ENCODE peak calls at places on chromosomes 11 and 22, in ten cellular contexts. R, N, W, V, O, K, D, J, G and E are unnamed samples. For H3K4me1, the result is how much of the 10 kb centered on the place peaks cover.

GRCh38 chr11:27838674-27839073 is 138.4 kb upstream of the BDNF start:
- DNase-seq in K (no peak), O (no peak), R (no peak), W (no peak), N (no peak), J (no peak), D (no peak), G (no peak), V (no peak), E (no peak)

GRCh38 chr11:131906963-131907362 is 536.5 kb downstream of the NTM start:
- DNase-seq in W (no peak), V (no peak), N (no peak), K (no peak), O (no peak), D (no peak), J (no peak), R (no peak), G (no peak), E (no peak)

GRCh38 chr11:78655561-78655960 is 80.9 kb upstream of the NARS2 start:
- DNase-seq in D (no peak), V (no peak), N (no peak), K (no peak), W (no peak), J (no peak), R (peak), G (no peak), O (no peak), E (no peak)

GRCh38 chr11:93020248-93021088 is 51.0 kb downstream of the MTNR1B start:
- DNase-seq in O (no peak), D (no peak), N (no peak), G (no peak), K (no peak), J (peak), V (no peak), W (no peak), R (no peak), E (no peak)

GRCh38 chr22:36197065-36197440 is 4.6 kb downstream of the APOL4 start:
- DNase-seq in V (peak), O (no peak), G (peak), W (no peak), K (peak), J (peak), N (no peak), D (no peak), R (no peak), E (no peak)

GRCh38 chr11:18844753-18845367 is 53.3 kb upstream of the PTPN5 start:
- DNase-seq in V (no peak), O (no peak), N (no peak), K (no peak), J (peak), D (no peak), G (peak), W (no peak), R (no peak), E (no peak)

GRCh38 chr11:44775366-44776356 is 48.9 kb downstream of the TSPAN18 start:
- DNase-seq in G (peak), J (peak), D (peak), K (peak), N (peak), R (no peak), W (peak), V (peak), O (peak), E (peak)

GRCh38 chr11:71787014-71787823 is 45.8 kb upstream of the DEFB108B start:
- DNase-seq in W (peak), K (peak), O (peak), J (peak), G (peak), N (peak), V (peak), D (peak), R (peak), E (peak)

GRCh38 chr11:43989162-43989961 is 46.9 kb downstream of the C11orf96 start:
- DNase-seq in K (peak), N (peak), J (peak), W (peak), O (no peak), V (peak), R (no peak), G (peak), D (no peak), E (peak)

GRCh38 chr11:36092314-36093030 is 148.6 kb downstream of the LDLRAD3 start:
- DNase-seq in J (no peak), G (peak), R (no peak), N (no peak), K (no peak), D (no peak), V (no peak), W (no peak), O (no peak), E (no peak)

GRCh38 chr22:35111244-35111643 is 45.3 kb downstream of the ISX start:
- DNase-seq in W (no peak), V (no peak), K (no peak), J (no peak), R (no peak), G (no peak), O (no peak), N (no peak), D (no peak), E (no peak)

GRCh38 chr22:45779351-45779750 is 107.7 kb downstream of the ATXN10 start:
- DNase-seq in K (no peak), O (no peak), J (no peak), G (no peak), R (no peak), W (no peak), D (no peak), V (no peak), N (no peak), E (no peak)

GRCh38 chr11:114279778-114280532 is 16.2 kb upstream of the NNMT start:
- DNase-seq in W (no peak), J (no peak), O (no peak), K (no peak), V (no peak), R (no peak), G (no peak), N (no peak), D (peak), E (peak)

GRCh38 chr22:50436841-50437341 is 37.9 kb downstream of the SBF1 start:
- DNase-seq in N (no peak), R (peak), D (no peak), K (no peak), V (no peak), O (no peak), J (no peak), G (peak), W (no peak), E (no peak)

GRCh38 chr22:29587938-29588699 is 7.2 kb upstream of the NIPSNAP1 start:
- DNase-seq in D (no peak), J (peak), K (no peak), V (no peak), N (no peak), O (no peak), R (no peak), W (no peak), G (no peak), E (no peak)

GRCh38 chr11:108915666-108916065 is 250.8 kb downstream of the DDX10 start:
- DNase-seq in J (no peak), D (no peak), R (no peak), O (no peak), K (no peak), G (no peak), V (no peak), N (no peak), W (no peak), E (no peak)

GRCh38 chr11:2888266-2888968 is 2.8 kb upstream of the CDKN1C start:
- DNase-seq in O (peak), G (peak), V (peak), J (peak), W (peak), K (peak), D (peak), R (peak), N (peak), E (peak)

GRCh38 chr11:2587132-2587930 is 112.5 kb downstream of the KCNQ1OT1 start:
- DNase-seq in V (peak), O (peak), N (peak), W (peak), G (no peak), D (peak), K (no peak), J (peak), R (peak), E (peak)

GRCh38 chr11:76666408-76666807 is 4.1 kb downstream of the LRRC32 start:
- DNase-seq in J (peak), G (peak), V (peak), K (peak), W (peak), N (no peak), O (no peak), R (peak), D (no peak), E (peak)

GRCh38 chr22:47474464-47474863 is 712.0 kb downstream of the TBC1D22A start:
- DNase-seq in G (no peak), O (no peak), J (no peak), K (no peak), V (no peak), R (no peak), D (no peak), W (no peak), N (no peak), E (no peak)

GRCh38 chr22:39431216-39431801 is 25.5 kb upstream of the MGAT3 start:
- DNase-seq in G (no peak), V (no peak), N (no peak), R (no peak), J (no peak), W (peak), D (no peak), K (no peak), O (no peak), E (no peak)

GRCh38 chr11:84290647-84291046 is 1004.5 kb upstream of the CCDC90B start:
- DNase-seq in V (no peak), R (no peak), O (no peak), J (no peak), N (no peak), K (no peak), W (no peak), D (no peak), G (no peak), E (no peak)

GRCh38 chr11:97908354-97908753 is 1112.4 kb upstream of the CNTN5 start:
- DNase-seq in V (no peak), K (no peak), R (no peak), W (no peak), J (no peak), N (no peak), O (no peak), D (no peak), G (no peak), E (no peak)

GRCh38 chr11:827146-827860 is 416 bp upstream of the CRACR2B start:
- DNase-seq in N (peak), V (no peak), W (peak), R (no peak), G (peak), O (no peak), J (no peak), K (no peak), D (peak), E (no peak)

GRCh38 chr22:49334976-49335375 is 492.7 kb downstream of the BRD1 start:
- DNase-seq in K (no peak), N (no peak), O (no peak), V (no peak), W (no peak), D (peak), J (no peak), R (peak), G (no peak), E (no peak)

GRCh38 chr11:95150977-95151684 is 61.5 kb downstream of the ENDOD1 start:
- DNase-seq in W (peak), K (peak), R (peak), G (peak), D (peak), N (peak), J (peak), V (peak), O (peak), E (peak)

GRCh38 chr22:39184586-39185577 is 32.4 kb upstream of the CBX7 start:
- DNase-seq in J (peak), G (no peak), V (no peak), W (peak), O (no peak), N (no peak), D (no peak), K (no peak), R (peak), E (no peak)

GRCh38 chr22:36027579-36027959 is 1.1 kb downstream of the RBFOX2 start:
- DNase-seq in G (no peak), N (no peak), R (no peak), O (no peak), J (no peak), W (no peak), V (no peak), D (no peak), K (peak), E (no peak)

DNA sequence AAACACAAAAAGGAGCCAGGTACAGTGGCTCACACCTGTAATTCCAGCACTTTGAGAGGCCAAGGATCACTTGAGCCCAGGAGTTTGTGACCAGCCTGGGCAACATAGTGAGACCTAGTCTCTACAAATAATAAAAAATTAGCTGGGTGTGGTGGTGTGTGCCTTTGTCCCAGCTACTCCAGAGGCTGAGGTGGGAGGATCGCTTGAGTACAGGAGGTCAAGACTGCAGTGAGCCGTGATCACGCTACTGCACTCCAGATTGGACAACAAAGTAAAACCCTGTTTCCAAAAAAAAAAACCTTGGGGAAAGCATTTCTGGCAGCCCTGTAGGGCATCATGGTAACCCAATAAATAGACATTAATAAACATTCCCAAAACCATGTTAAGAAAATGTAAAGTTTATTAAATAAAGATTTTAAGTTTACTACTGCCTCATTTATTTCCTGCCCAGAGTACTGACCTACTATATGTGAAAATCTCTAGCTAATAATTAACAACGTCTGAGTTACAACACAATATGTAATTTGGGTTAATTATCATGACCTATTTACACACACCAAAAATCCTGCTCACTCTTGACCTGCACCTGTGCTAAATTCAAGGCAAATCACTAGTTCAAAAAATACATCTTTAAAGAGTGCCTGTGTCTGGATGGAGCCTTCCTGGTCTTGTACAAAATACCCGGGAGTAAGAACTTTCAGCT is 8.4 kb downstream of the EEF1G start:
- DNase-seq in J (no peak), V (no peak), R (no peak), O (no peak), N (no peak), G (no peak), K (no peak), W (peak), D (no peak), E (no peak)
- H3K4me1 ChIP-seq in J (under half), V (under half), R (under half), O (under half), N (under half), G (under half), K (under half), W (under half), D (under half), E (under half)

DNA sequence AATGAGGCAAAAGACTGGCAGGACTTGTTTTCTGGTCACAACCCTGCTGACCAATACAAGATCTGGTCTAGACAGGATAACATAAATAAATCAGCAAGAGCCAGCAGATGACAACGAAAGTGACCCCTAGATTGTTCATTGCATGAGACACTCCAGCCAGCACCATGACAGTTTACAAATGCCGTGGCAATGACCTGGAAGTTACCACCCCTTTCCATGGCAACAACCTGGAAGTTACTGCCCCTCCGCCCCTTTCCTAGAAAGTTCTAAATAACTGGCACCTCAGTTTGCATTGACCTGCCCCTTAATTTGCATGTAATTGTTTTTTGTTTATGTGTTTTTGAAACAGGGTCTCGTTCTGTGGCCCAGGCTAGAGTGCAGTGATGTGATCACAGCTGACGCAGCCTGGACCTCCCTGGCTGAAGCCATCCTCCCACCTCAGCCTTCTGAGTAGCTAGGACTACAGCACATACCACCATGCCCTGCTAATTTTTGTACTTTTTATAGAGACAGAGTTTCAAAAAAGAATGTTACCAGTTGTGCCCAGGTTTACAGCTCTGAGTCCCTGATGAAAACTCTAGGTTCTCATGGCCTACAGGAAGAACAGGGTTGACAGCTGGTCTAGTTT is 38.1 kb upstream of the WT1 start:
- DNase-seq in N (no peak), W (no peak), O (no peak), R (no peak), V (no peak), J (no peak), D (no peak), K (no peak), G (no peak), E (no peak)
- H3K4me1 ChIP-seq in N (under half), W (under half), O (under half), R (under half), V (under half), J (under half), D (under half), K (under half), G (under half), E (under half)

GRCh38 chr22:42939941-42940653 is 74.9 kb downstream of the PACSIN2 start:
- DNase-seq in O (no peak), D (peak), J (peak), R (peak), G (no peak), N (peak), K (no peak), V (no peak), W (no peak), E (peak)
- H3K4me1 ChIP-seq in O (under half), D (under half), J (half or more), R (half or more), G (under half), N (half or more), K (half or more), V (half or more), W (under half), E (half or more)

DNA sequence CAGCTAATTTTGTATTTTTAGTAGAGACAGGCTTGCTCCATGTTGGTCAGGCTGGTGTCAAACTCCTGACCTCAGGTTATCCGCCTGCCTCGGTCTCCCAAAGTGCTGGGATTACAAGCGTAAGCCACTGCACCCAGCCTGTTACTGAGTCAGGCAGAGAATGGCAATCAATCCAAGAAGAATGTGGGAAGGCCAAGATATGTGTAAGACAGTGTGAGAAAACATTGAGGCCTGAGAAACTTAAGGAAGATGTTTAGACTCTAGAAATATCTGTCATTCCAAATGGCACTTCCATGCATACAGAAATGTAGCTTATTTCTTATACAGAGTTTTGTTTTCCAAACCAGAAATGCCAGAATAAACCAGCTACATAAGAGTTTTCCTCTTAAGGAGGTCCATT is 248.6 kb downstream of the ETS1 start:
- DNase-seq in G (no peak), R (no peak), V (no peak), J (no peak), O (no peak), W (no peak), D (no peak), K (no peak), N (no peak), E (no peak)
- H3K4me1 ChIP-seq in G (under half), R (under half), V (half or more), J (under half), O (under half), W (under half), D (under half), K (half or more), N (under half), E (under half)

GRCh38 chr22:44199164-44199563 is 18.4 kb downstream of the PARVG start:
- DNase-seq in R (no peak), N (no peak), G (no peak), K (no peak), D (no peak), O (no peak), W (no peak), J (no peak), V (no peak), E (no peak)

GRCh38 chr22:44200451-44200850 is 19.7 kb downstream of the PARVG start:
- DNase-seq in V (no peak), G (no peak), N (no peak), D (no peak), O (no peak), W (no peak), J (no peak), R (no peak), K (no peak), E (no peak)

GRCh38 chr22:44201556-44202129 is 20.9 kb downstream of the PARVG start:
- DNase-seq in R (no peak), G (no peak), N (no peak), V (no peak), O (no peak), D (no peak), K (peak), J (peak), W (no peak), E (no peak)

GRCh38 chr22:44200855-44201550 is 20.3 kb downstream of the PARVG start:
- DNase-seq in G (no peak), O (no peak), V (no peak), N (no peak), R (no peak), J (peak), K (no peak), D (no peak), W (no peak), E (peak)

DNA sequence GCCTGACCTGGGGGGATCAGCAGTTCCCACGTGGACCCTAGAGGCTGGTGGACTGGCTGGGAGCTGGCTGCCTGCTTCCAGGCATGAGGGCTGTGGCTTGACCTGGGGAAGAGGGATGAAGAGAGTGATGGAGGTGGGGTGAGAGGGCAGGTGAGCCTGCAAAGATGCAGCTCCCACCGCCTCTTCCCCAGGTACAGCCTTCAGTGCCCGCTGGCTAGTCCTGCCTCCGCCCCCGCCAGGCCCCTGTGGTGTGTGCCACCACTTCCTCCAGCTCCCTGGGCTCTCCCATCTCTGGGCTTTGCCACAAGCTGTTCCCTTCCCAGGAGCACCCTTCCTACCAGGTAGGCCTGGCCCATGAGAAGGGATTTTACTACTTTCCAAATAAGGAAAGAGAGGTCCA is 19.1 kb downstream of the PARVG start:
- DNase-seq in J (no peak), K (no peak), D (no peak), V (no peak), R (no peak), O (no peak), N (no peak), G (no peak), W (no peak), E (no peak)
- H3K4me1 ChIP-seq in J (under half), K (under half), D (under half), V (under half), R (under half), O (under half), N (under half), G (under half), W (under half), E (under half)